ENCODE peak calls at places on chromosome 4, in five cellular contexts. Q is A549, W is K562, V is H1, X is GM12878. F is an unnamed sample.

GRCh38 chr4:2408401-2408958 is 10.0 kb downstream of the ZFYVE28 start:
- DNase-seq in V (no peak), X (no peak), Q (peak), W (peak), F (no peak)

GRCh38 chr4:95388911-95389310 is 159.9 kb downstream of the UNC5C start:
- DNase-seq in W (no peak), V (no peak), Q (no peak), X (no peak), F (no peak)

GRCh38 chr4:40493160-40493559 is 136.5 kb downstream of the RBM47 start:
- DNase-seq in V (no peak), X (no peak), W (no peak), Q (no peak), F (no peak)

GRCh38 chr4:127809173-127809800 is 27.2 kb downstream of the HSPA4L start:
- DNase-seq in V (no peak), W (no peak), X (no peak), Q (peak), F (peak)

GRCh38 chr4:54400188-54400587 is 171.1 kb downstream of the PDGFRA start:
- DNase-seq in W (no peak), V (no peak), Q (no peak), X (no peak), F (no peak)

GRCh38 chr4:6953751-6954380 is 44.2 kb downstream of the TBC1D14 start:
- DNase-seq in X (no peak), W (peak), Q (no peak), V (peak), F (no peak)

GRCh38 chr4:33218238-33218637 is 2498.1 kb downstream of the PCDH7 start:
- DNase-seq in W (no peak), X (no peak), Q (no peak), V (no peak), F (no peak)

GRCh38 chr4:186627226-186627865 is 72.0 kb upstream of the MTNR1A start:
- DNase-seq in Q (peak), W (no peak), V (no peak), X (no peak), F (no peak)

GRCh38 chr4:79964715-79965345 is 108.2 kb downstream of the ANTXR2 start:
- DNase-seq in V (peak), W (no peak), Q (no peak), X (no peak), F (no peak)

GRCh38 chr4:158624889-158625478 is 46.7 kb downstream of the C4orf46 start:
- DNase-seq in W (peak), Q (peak), X (peak), V (no peak), F (peak)

GRCh38 chr4:168304744-168305459 is 13.7 kb downstream of the DDX60 start:
- DNase-seq in W (no peak), X (no peak), Q (peak), V (no peak), F (no peak)

GRCh38 chr4:184016742-184017668 is 111.9 kb downstream of the STOX2 start:
- DNase-seq in X (no peak), Q (no peak), W (no peak), V (no peak), F (no peak)

GRCh38 chr4:146577111-146577510 is 55.4 kb upstream of the SLC10A7 start:
- DNase-seq in X (no peak), W (no peak), V (no peak), Q (no peak), F (no peak)

GRCh38 chr4:182880387-182881356 is 36.5 kb downstream of the DCTD start:
- DNase-seq in Q (no peak), V (no peak), X (no peak), W (no peak), F (peak)

GRCh38 chr4:17511950-17512795 is at the start of gene QDPR:
- DNase-seq in Q (peak), X (peak), V (peak), W (peak), F (peak)

GRCh38 chr4:30632751-30633150 is 87.4 kb upstream of the PCDH7 start:
- DNase-seq in Q (no peak), W (no peak), V (no peak), X (no peak), F (no peak)

GRCh38 chr4:20337261-20337664 is 85.6 kb downstream of the SLIT2 start:
- DNase-seq in W (no peak), Q (no peak), X (no peak), V (no peak), F (no peak)

GRCh38 chr4:169246957-169247396 is 23.8 kb downstream of the SH3RF1 start:
- DNase-seq in Q (no peak), V (no peak), W (no peak), X (no peak), F (no peak)

GRCh38 chr4:158201310-158201709 is 9.0 kb upstream of the TMEM144 start:
- DNase-seq in X (no peak), V (no peak), W (no peak), Q (no peak), F (no peak)

GRCh38 chr4:152364883-152365282 is 171.0 kb downstream of the FBXW7 start:
- DNase-seq in X (no peak), W (no peak), Q (no peak), V (no peak), F (no peak)

GRCh38 chr4:83010111-83010521 is 507 bp downstream of the LIN54 start:
- DNase-seq in Q (no peak), V (no peak), X (no peak), W (no peak), F (no peak)

GRCh38 chr4:41058426-41058825 is 155.9 kb downstream of the APBB2 start:
- DNase-seq in Q (no peak), X (no peak), W (no peak), V (no peak), F (no peak)

GRCh38 chr4:158254328-158254727 is 44.0 kb downstream of the TMEM144 start:
- DNase-seq in W (no peak), Q (no peak), X (no peak), V (no peak), F (no peak)

GRCh38 chr4:177185151-177185550 is 124.5 kb upstream of the NEIL3 start:
- DNase-seq in Q (no peak), X (no peak), W (no peak), V (no peak), F (no peak)

GRCh38 chr4:156983366-156983765 is 11.8 kb upstream of the PDGFC start:
- DNase-seq in Q (peak), V (no peak), X (no peak), W (no peak), F (no peak)

GRCh38 chr4:95889662-95890061 is 49.8 kb downstream of the PDHA2 start:
- DNase-seq in W (no peak), Q (no peak), V (no peak), X (no peak), F (no peak)

GRCh38 chr4:10013722-10014121 is 7.6 kb downstream of the SLC2A9 start:
- DNase-seq in Q (peak), X (no peak), V (peak), W (peak), F (no peak)

GRCh38 chr4:16667464-16667863 is 231.0 kb downstream of the LDB2 start:
- DNase-seq in X (no peak), Q (no peak), W (no peak), V (no peak), F (no peak)

GRCh38 chr4:7003879-7004240 is 39.3 kb upstream of the TADA2B start:
- DNase-seq in V (no peak), W (no peak), Q (no peak), X (no peak), F (no peak)

GRCh38 chr4:104491826-104492771 is 2.6 kb downstream of the CXXC4 start:
- DNase-seq in X (peak), Q (peak), W (no peak), V (peak), F (no peak)

GRCh38 chr4:37268311-37268710 is 23.8 kb downstream of the NWD2 start:
- DNase-seq in W (no peak), V (no peak), Q (no peak), X (no peak), F (no peak)

GRCh38 chr4:5638316-5638715 is 70.0 kb downstream of the EVC2 start:
- DNase-seq in Q (peak), X (no peak), W (no peak), V (no peak), F (no peak)

GRCh38 chr4:95363966-95364365 is 184.8 kb downstream of the UNC5C start:
- DNase-seq in V (no peak), Q (no peak), W (no peak), X (no peak), F (no peak)

GRCh38 chr4:112735474-112735951 is 98.6 kb downstream of the LARP7 start:
- DNase-seq in W (no peak), X (peak), V (no peak), Q (no peak), F (no peak)

GRCh38 chr4:124092101-124093057 is 620.2 kb downstream of the ANKRD50 start:
- DNase-seq in X (no peak), W (no peak), V (no peak), Q (no peak), F (no peak)

GRCh38 chr4:17168571-17168970 is 270.1 kb upstream of the LDB2 start:
- DNase-seq in Q (no peak), V (no peak), X (no peak), W (no peak), F (no peak)

GRCh38 chr4:188437535-188437934 is 298.3 kb downstream of the TRIML1 start:
- DNase-seq in Q (no peak), W (no peak), V (no peak), X (no peak), F (no peak)

GRCh38 chr4:86181585-86181984 is 178.3 kb downstream of the MAPK10 start:
- DNase-seq in W (no peak), Q (peak), X (no peak), V (no peak), F (no peak)

GRCh38 chr4:2286904-2287593 is 25.1 kb upstream of the MXD4 start:
- DNase-seq in V (no peak), X (no peak), Q (no peak), W (no peak), F (no peak)

GRCh38 chr4:67437974-67438713 is 107.2 kb downstream of the CENPC start:
- DNase-seq in W (no peak), Q (no peak), X (no peak), V (no peak), F (peak)
- TF ChIP-seq KDM1A in W (no peak), Q (no peak), X (no peak), V (no peak), F (no peak)

DNA sequence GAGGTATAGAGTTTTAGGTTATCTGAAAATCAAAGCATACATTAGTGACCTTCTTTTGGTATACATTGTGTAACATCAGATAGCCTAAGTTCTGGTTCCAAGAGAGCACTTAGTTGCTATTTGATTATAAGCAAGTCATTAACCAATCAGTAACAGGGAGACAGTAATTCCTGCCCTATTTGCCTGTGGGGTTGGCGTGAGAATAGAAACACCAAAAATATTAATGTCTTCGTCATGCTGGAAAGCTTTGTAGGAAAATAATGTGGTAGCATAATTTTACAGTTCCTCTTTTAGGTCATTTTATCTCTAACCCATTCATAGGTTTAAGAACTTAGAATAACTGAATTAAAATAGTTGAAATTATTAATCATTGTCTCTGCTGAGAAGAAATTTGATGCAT is 37.8 kb downstream of the NPNT start:
- DNase-seq in V (no peak), X (peak), Q (no peak), W (no peak), F (no peak)
- TF ChIP-seq KDM1A in V (no peak), X (no peak), Q (no peak), W (no peak), F (no peak)

DNA sequence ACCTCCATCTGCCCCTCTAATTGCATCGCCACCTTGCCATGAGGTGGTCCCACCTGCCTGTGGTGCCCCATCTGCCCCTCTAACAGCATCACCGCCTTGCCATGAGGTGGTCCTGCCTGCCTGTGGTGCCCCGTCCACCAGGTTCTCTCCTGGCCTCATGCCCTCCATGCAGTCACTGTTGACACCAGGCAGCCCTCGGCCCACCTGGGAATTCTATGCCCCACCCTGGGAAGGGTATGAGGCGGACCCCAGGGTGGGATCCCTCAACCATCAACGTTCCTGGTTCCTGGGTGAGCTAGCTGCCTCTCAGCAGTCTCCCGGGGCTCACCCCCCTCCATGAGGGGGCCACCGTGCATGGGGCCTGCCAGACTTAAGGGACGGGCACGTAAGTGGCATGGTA is 38.9 kb downstream of the ACOX3 start:
- DNase-seq in X (no peak), W (no peak), V (no peak), Q (no peak), F (no peak)
- TF ChIP-seq KDM1A in X (no peak), W (no peak), V (no peak), Q (no peak), F (no peak)

GRCh38 chr4:47744253-47744652 is 93.6 kb downstream of the CORIN start:
- DNase-seq in W (no peak), Q (no peak), V (no peak), X (no peak), F (no peak)
- TF ChIP-seq KDM1A in W (no peak), Q (no peak), V (no peak), X (no peak), F (no peak)

GRCh38 chr4:99642725-99643489 is 14.7 kb downstream of the C4orf54 start:
- DNase-seq in V (no peak), X (no peak), Q (no peak), W (no peak), F (no peak)
- TF ChIP-seq KDM1A in V (peak), X (no peak), Q (no peak), W (no peak), F (no peak)

DNA sequence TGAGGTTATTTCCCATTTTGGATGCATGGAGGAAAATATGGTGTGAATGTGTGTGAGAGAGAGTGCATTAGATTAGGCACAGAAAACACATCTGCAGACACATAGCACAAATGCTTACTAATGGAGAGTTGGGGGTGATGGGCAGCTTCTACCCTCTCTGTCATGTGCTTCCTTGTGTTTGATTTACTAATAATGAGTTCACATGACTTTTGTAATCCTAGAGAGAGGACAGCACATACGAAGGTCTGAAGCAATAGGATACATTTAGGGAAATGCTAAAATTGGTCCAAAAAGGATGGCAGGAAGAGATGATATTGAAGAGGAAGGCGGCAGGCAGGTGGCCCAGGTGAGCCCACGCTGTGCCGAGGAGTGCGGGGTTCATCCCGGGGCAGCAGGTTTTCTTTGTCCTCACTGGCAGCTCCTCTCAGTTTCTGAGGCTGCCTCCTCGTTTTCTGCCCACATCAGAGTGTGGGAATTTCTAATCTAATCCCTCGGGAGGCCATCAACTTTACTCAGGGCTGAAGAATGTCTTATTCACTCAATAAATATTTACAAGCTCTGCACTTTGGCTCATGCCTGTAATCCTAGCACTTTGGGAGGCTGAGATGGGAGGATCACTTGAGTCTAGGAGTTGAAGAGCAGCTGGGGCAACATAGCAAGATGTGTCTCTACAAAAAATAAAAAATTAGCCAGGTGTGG is 15.9 kb upstream of the MAP9 start:
- DNase-seq in Q (peak), V (no peak), X (no peak), W (no peak), F (peak)
- TF ChIP-seq KDM1A in Q (no peak), V (no peak), X (no peak), W (no peak), F (no peak)

F was measured in HepG2.